ENCODE peak calls at places on chromosomes 5 and 9, in five cellular contexts. G is activated CD8-positive, alpha-beta T cell treated with anti-CD3 and anti-CD28 coated beads, Interleukin-2, amount 10 ng/mL, durations not matched to agents 7 days and 5 days; O is fibroblast of villous mesenchyme; P is HL-60; C is activated CD4-positive, alpha-beta T cell treated with anti-CD3 and anti-CD28 coated beads for 4 hours. Y is an unnamed sample.

GRCh38 chr5:154618696-154619095 is 136.5 kb upstream of the LARP1 start:
- DNase-seq in G (no peak), O (peak), P (no peak), C (no peak), Y (no peak)

GRCh38 chr9:112179816-112180215 is 4.7 kb upstream of the SUSD1 start:
- DNase-seq in G (no peak), O (no peak), P (no peak), C (no peak), Y (no peak)

GRCh38 chr9:98031935-98032334 is 24.6 kb upstream of the NANS start:
- DNase-seq in G (no peak), O (peak), P (no peak), C (no peak), Y (no peak)

GRCh38 chr5:50711280-50711679 is 44.8 kb downstream of the PARP8 start:
- DNase-seq in G (peak), O (peak), P (no peak), C (peak), Y (no peak)

GRCh38 chr5:56190500-56190899 is 42.6 kb downstream of the ANKRD55 start:
- DNase-seq in G (no peak), O (peak), P (no peak), C (peak), Y (no peak)

GRCh38 chr9:128419061-128419925 is 1.4 kb upstream of the CERCAM start:
- DNase-seq in G (no peak), O (peak), P (no peak), C (no peak), Y (peak)

GRCh38 chr5:76145945-76146344 is 62.8 kb downstream of the SV2C start:
- DNase-seq in G (peak), O (peak), P (no peak), C (no peak), Y (no peak)

GRCh38 chr9:109771084-109771483 is 8.9 kb upstream of the PALM2AKAP2 start:
- DNase-seq in G (no peak), O (peak), P (no peak), C (no peak), Y (no peak)

GRCh38 chr5:87076931-87077330 is 190.8 kb upstream of the RASA1 start:
- DNase-seq in G (no peak), O (no peak), P (no peak), C (no peak), Y (no peak)